ENCODE peak calls at places on chromosomes 13 and 19, in eight cellular contexts. J is heart left ventricle, V is transverse colon, X is testis, T is WERI-Rb-1, O is pancreas, Z is choroid plexus epithelial cell, C is OCI-LY7. E is an unnamed sample.

GRCh38 chr19:35284153-35285140 is 2.1 kb downstream of the HAMP start:
- DNase-seq in C (no peak), J (no peak), V (no peak), T (no peak), O (no peak), X (no peak), Z (no peak), E (no peak)

GRCh38 chr13:97982286-97982685 is 28.8 kb downstream of the IPO5 start:
- DNase-seq in C (no peak), J (no peak), V (no peak), T (no peak), O (no peak), Z (no peak), X (no peak), E (no peak)

GRCh38 chr19:10510301-10510802 is 6.9 kb downstream of the S1PR5 start:
- DNase-seq in X (no peak), Z (peak), O (peak), T (peak), C (peak), V (peak), J (no peak), E (no peak)

GRCh38 chr19:40831502-40832430 is 18.5 kb downstream of the CYP2A6 start:
- DNase-seq in T (no peak), Z (peak), O (no peak), C (no peak), V (peak), X (no peak), J (no peak), E (peak)

GRCh38 chr19:48350856-48351255 is 12.9 kb downstream of the TMEM143 start:
- DNase-seq in Z (no peak), J (no peak), C (no peak), O (no peak), V (no peak), X (no peak), T (no peak), E (no peak)

GRCh38 chr19:46616631-46617322 is 8.1 kb downstream of the PTGIR start:
- DNase-seq in X (peak), J (peak), Z (peak), O (peak), C (peak), V (peak), T (peak), E (peak)

GRCh38 chr13:42007844-42008243 is 40.6 kb upstream of the DGKH start:
- DNase-seq in C (no peak), V (no peak), O (no peak), T (no peak), J (no peak), Z (peak), X (no peak), E (no peak)

GRCh38 chr13:98143157-98143553 is 261 bp downstream of the FARP1 start:
- DNase-seq in V (no peak), J (peak), T (no peak), X (peak), Z (no peak), C (no peak), O (peak), E (no peak)

GRCh38 chr13:97407540-97407939 is 26.4 kb upstream of the RAP2A start:
- DNase-seq in T (no peak), V (no peak), J (no peak), Z (no peak), O (no peak), C (no peak), X (no peak), E (no peak)

GRCh38 chr19:10553087-10553667 is 9.5 kb downstream of the ATG4D start:
- DNase-seq in V (no peak), X (no peak), J (no peak), Z (no peak), T (no peak), C (peak), O (peak), E (no peak)

GRCh38 chr19:35714601-35715354 is 3.0 kb upstream of the KMT2B start:
- DNase-seq in C (peak), Z (no peak), J (no peak), V (no peak), O (no peak), X (no peak), T (peak), E (no peak)

GRCh38 chr19:38043649-38044144 is 136.7 kb downstream of the SIPA1L3 start:
- DNase-seq in Z (no peak), T (no peak), O (no peak), C (no peak), X (no peak), V (no peak), J (no peak), E (no peak)

GRCh38 chr19:45638930-45639729 is at the start of gene EML2:
- DNase-seq in X (peak), C (peak), Z (peak), O (peak), V (peak), J (peak), T (no peak), E (no peak)

GRCh38 chr19:52196256-52196967 is 6.6 kb downstream of the PPP2R1A start:
- DNase-seq in V (no peak), T (no peak), O (no peak), X (no peak), Z (no peak), J (no peak), C (no peak), E (no peak)

GRCh38 chr19:33812388-33813330 is 16.0 kb downstream of the KCTD15 start:
- DNase-seq in V (no peak), J (no peak), C (no peak), T (no peak), X (no peak), Z (no peak), O (peak), E (no peak)

GRCh38 chr19:19053508-19054314 is 10.1 kb upstream of the SLC25A42 start:
- DNase-seq in C (peak), X (peak), T (peak), V (peak), O (peak), J (peak), Z (peak), E (no peak)

GRCh38 chr13:48038763-48039162 is 1.2 kb downstream of the NUDT15 start:
- DNase-seq in O (no peak), X (no peak), C (peak), J (no peak), T (no peak), V (no peak), Z (no peak), E (no peak)

GRCh38 chr13:73167046-73167820 is 108.4 kb downstream of the KLF5 start:
- DNase-seq in J (no peak), X (no peak), V (no peak), Z (no peak), O (no peak), C (no peak), T (no peak), E (peak)

GRCh38 chr19:55146078-55146647 is 2.8 kb downstream of the TNNT1 start:
- DNase-seq in X (no peak), J (peak), C (peak), T (peak), Z (no peak), V (no peak), O (no peak), E (no peak)

GRCh38 chr13:52749446-52749845 is 9.8 kb upstream of the CNMD start:
- DNase-seq in O (no peak), X (no peak), J (no peak), T (peak), V (no peak), C (no peak), Z (no peak), E (no peak)

GRCh38 chr13:105008606-105009005 is 1526.9 kb downstream of the EFNB2 start:
- DNase-seq in T (peak), J (no peak), C (no peak), X (no peak), Z (peak), O (no peak), V (no peak), E (no peak)

GRCh38 chr19:11435833-11436313 is 438 bp downstream of the PRKCSH start:
- DNase-seq in Z (peak), V (peak), J (no peak), C (peak), T (no peak), X (no peak), O (no peak), E (no peak)

GRCh38 chr13:59677966-59678814 is 485.5 kb downstream of the DIAPH3 start:
- DNase-seq in V (no peak), Z (peak), J (no peak), X (peak), T (no peak), C (peak), O (no peak), E (no peak)

GRCh38 chr13:26721251-26721939 is 39.2 kb downstream of the GPR12 start:
- DNase-seq in O (no peak), V (peak), Z (peak), X (no peak), T (peak), C (no peak), J (peak), E (no peak)

DNA sequence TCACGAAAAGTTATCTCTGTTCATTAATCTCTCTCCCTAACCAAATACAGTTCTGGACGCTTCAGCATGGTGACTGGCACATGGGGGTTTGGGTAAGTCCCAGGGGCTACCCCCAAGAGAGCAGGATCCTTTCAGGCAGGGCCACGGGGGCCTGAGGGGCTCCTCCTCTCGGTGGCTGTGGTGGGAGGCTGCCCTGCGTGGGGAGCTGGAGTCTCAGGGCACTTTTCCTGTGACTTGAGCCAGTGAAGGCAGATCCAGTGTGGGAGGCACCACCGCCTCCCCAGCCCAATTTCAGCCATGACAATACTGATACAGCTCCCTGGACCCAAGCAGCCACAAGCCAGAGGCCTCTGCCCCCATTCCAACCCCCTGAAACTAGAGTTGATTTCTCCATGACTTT is 952 bp upstream of the SBNO2 start:
- DNase-seq in X (no peak), J (no peak), T (no peak), Z (no peak), V (no peak), O (no peak), C (no peak), E (no peak)
- TF ChIP-seq CTCF in X (no peak), J (no peak), T (no peak), Z (no peak), V (no peak), O (no peak), C (no peak), E (no peak)

GRCh38 chr19:7806234-7806633 is 23.8 kb upstream of the EVI5L start:
- DNase-seq in T (no peak), C (no peak), V (no peak), J (no peak), Z (no peak), X (no peak), O (no peak), E (no peak)
- H3K4me3 ChIP-seq in T (no peak), C (no peak), V (no peak), J (no peak), Z (no peak), X (no peak), O (no peak), E (no peak)

GRCh38 chr19:16075430-16076153 is 703 bp upstream of the TPM4 start:
- DNase-seq in O (no peak), V (peak), Z (no peak), T (no peak), C (no peak), X (no peak), J (no peak), E (no peak)
- TF ChIP-seq CTCF in O (no peak), V (no peak), Z (no peak), T (no peak), C (no peak), X (no peak), J (no peak), E (no peak)

GRCh38 chr13:108003626-108004025 is 211.7 kb downstream of the LIG4 start:
- DNase-seq in Z (no peak), C (no peak), V (no peak), J (no peak), X (peak), O (peak), T (no peak), E (peak)

GRCh38 chr13:107999751-108000150 is 215.6 kb downstream of the LIG4 start:
- DNase-seq in C (no peak), O (no peak), V (no peak), J (no peak), X (no peak), Z (no peak), T (no peak), E (no peak)

GRCh38 chr13:108006619-108007018 is 208.7 kb downstream of the LIG4 start:
- DNase-seq in C (no peak), Z (no peak), T (no peak), V (no peak), J (no peak), X (no peak), O (no peak), E (no peak)

GRCh38 chr13:108005231-108005630 is 210.1 kb downstream of the LIG4 start:
- DNase-seq in X (no peak), Z (no peak), O (no peak), T (no peak), C (no peak), J (no peak), V (no peak), E (no peak)

GRCh38 chr13:108000998-108001397 is 214.3 kb downstream of the LIG4 start:
- DNase-seq in J (no peak), X (no peak), V (no peak), Z (no peak), C (no peak), T (no peak), O (no peak), E (no peak)
- H3K4me3 ChIP-seq in J (no peak), X (no peak), V (no peak), Z (no peak), C (no peak), T (no peak), O (no peak), E (no peak)

DNA sequence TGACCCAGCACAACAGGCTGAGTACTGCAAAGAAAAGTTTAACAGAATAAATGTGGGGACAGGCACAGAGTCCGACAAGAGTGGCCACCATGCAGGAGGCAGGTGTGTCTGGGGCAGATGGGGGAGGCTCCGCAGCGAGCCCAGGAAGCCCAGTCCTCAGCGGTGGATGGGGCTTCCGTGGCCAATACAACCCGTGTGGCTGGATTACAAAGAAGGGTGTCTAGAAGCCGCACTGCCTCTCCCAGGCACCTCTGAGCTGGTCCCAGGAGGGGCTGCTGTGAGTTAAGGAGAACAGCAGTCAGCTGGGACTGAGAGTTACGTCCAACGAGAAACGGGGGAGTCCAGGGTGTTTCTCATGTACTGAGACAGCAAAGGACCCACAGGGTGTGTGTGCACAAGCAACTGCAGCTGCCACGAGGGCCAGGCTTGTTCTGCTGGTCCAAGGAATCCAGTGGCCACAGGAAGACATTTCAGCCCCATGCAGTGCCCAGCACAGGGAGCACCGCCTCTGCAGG is 70.2 kb downstream of the SPACA7 start:
- DNase-seq in J (peak), C (no peak), X (no peak), O (no peak), Z (no peak), T (no peak), V (no peak), E (no peak)
- TF ChIP-seq CTCF in J (no peak), C (no peak), X (no peak), O (no peak), Z (no peak), T (no peak), V (no peak), E (no peak)

GRCh38 chr19:49807888-49808675 is 5.0 kb downstream of the FUZ start:
- DNase-seq in T (no peak), V (no peak), O (no peak), J (no peak), X (no peak), Z (no peak), C (no peak), E (no peak)

GRCh38 chr19:49809155-49809986 is 3.7 kb downstream of the FUZ start:
- DNase-seq in O (peak), V (peak), X (peak), Z (peak), T (peak), J (peak), C (peak), E (no peak)

GRCh38 chr19:49811328-49811727 is 1.8 kb downstream of the FUZ start:
- DNase-seq in Z (no peak), T (no peak), X (no peak), V (no peak), J (no peak), C (no peak), O (no peak), E (no peak)

GRCh38 chr19:49808762-49809154 is 4.3 kb downstream of the FUZ start:
- DNase-seq in O (peak), X (peak), Z (peak), V (peak), C (peak), J (peak), T (peak), E (peak)

GRCh38 chr19:49809987-49810389 is 3.1 kb downstream of the FUZ start:
- DNase-seq in T (no peak), O (no peak), X (no peak), Z (no peak), V (no peak), J (no peak), C (no peak), E (no peak)
- H3K4me3 ChIP-seq in T (no peak), O (no peak), X (peak), Z (peak), V (no peak), J (peak), C (no peak), E (no peak)

GRCh38 chr13:84607614-84608013 is 725.3 kb upstream of the SLITRK1 start:
- DNase-seq in C (no peak), O (no peak), Z (peak), J (no peak), X (peak), T (no peak), V (no peak), E (peak)

GRCh38 chr13:84609716-84610115 is 727.4 kb upstream of the SLITRK1 start:
- DNase-seq in T (no peak), V (no peak), J (no peak), X (no peak), O (no peak), Z (peak), C (no peak), E (no peak)

GRCh38 chr13:84606616-84607015 is 724.3 kb upstream of the SLITRK1 start:
- DNase-seq in Z (no peak), C (no peak), V (no peak), T (no peak), J (no peak), X (no peak), O (no peak), E (no peak)

DNA sequence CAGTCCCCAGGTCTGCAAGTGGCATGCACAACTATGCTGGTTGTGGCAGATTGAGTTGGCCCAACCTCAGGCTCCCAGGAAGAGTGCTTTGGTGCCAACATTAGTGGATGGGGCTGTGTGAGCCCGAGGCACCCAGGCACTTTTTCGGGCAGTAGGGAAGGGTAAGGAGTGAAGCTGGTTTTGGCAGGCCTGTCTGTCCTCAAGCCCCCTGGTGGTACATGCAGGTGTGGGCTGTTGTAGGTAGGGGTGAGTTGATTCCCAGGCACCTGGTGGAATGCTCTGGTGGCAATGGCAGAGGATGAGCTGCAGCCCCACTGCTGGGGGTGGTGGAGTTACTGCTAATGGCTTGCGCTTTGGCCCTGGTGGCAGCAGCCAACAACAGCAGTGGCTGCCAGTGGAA is 723.7 kb upstream of the SLITRK1 start:
- DNase-seq in O (no peak), J (no peak), T (no peak), X (no peak), V (no peak), C (no peak), Z (no peak), E (no peak)
- TF ChIP-seq CTCF in O (no peak), J (no peak), T (peak), X (no peak), V (no peak), C (no peak), Z (no peak), E (no peak)

GRCh38 chr13:49400755-49401659 is 42.9 kb downstream of the CAB39L start:
- DNase-seq in C (peak), O (no peak), J (no peak), Z (peak), X (peak), T (no peak), V (peak), E (peak)
- H3K4me3 ChIP-seq in C (peak), O (no peak), J (peak), Z (no peak), X (peak), T (no peak), V (peak), E (peak)

GRCh38 chr13:95005300-95005699 is 293.0 kb upstream of the SOX21 start:
- DNase-seq in T (no peak), O (no peak), V (no peak), J (no peak), X (no peak), C (no peak), Z (no peak), E (no peak)

GRCh38 chr13:95002968-95003813 is 290.8 kb upstream of the SOX21 start:
- DNase-seq in C (no peak), V (no peak), T (no peak), X (no peak), J (no peak), O (peak), Z (peak), E (no peak)

GRCh38 chr13:94999871-95000270 is 287.5 kb upstream of the SOX21 start:
- DNase-seq in O (no peak), C (no peak), Z (no peak), J (no peak), X (no peak), T (no peak), V (no peak), E (no peak)

GRCh38 chr13:94997126-94997525 is 284.8 kb upstream of the SOX21 start:
- DNase-seq in C (no peak), V (no peak), T (no peak), O (no peak), J (no peak), X (no peak), Z (no peak), E (no peak)

GRCh38 chr13:95002126-95002525 is 289.8 kb upstream of the SOX21 start:
- DNase-seq in C (no peak), Z (no peak), V (no peak), J (no peak), T (no peak), O (no peak), X (no peak), E (no peak)
- TF ChIP-seq CTCF in C (no peak), Z (peak), V (no peak), J (no peak), T (peak), O (no peak), X (no peak), E (no peak)

GRCh38 chr19:56759531-56759930 is 81.0 kb downstream of the PEG3 start:
- DNase-seq in C (no peak), X (no peak), T (no peak), V (no peak), J (no peak), O (no peak), Z (no peak), E (no peak)

GRCh38 chr19:56760842-56761241 is 79.7 kb downstream of the PEG3 start:
- DNase-seq in C (no peak), O (no peak), Z (no peak), X (no peak), T (no peak), J (no peak), V (no peak), E (no peak)

GRCh38 chr19:56764296-56764695 is 76.2 kb downstream of the PEG3 start:
- DNase-seq in C (peak), T (no peak), V (no peak), X (no peak), Z (peak), O (no peak), J (no peak), E (no peak)

GRCh38 chr19:56769650-56770049 is 70.9 kb downstream of the PEG3 start:
- DNase-seq in V (no peak), J (no peak), T (no peak), X (no peak), C (no peak), Z (no peak), O (no peak), E (no peak)

GRCh38 chr19:56765107-56765506 is 75.4 kb downstream of the PEG3 start:
- DNase-seq in T (peak), X (peak), J (peak), O (peak), Z (no peak), V (peak), C (no peak), E (peak)
- H3K4me3 ChIP-seq in T (peak), X (peak), J (peak), O (no peak), Z (no peak), V (peak), C (no peak), E (peak)